ENCODE peak calls at places on chromosomes 1 and 21, in seven cellular contexts. O is kidney epithelial cell; V is fibroblast of mammary gland; Q is endodermal cell; X is CD8-positive, alpha-beta T cell; F is fibroblast of the aortic adventitia; R is HFF-Myc. M is an unnamed sample.

GRCh38 chr1:201745023-201745422 is 83.9 kb upstream of the IPO9 start:
- DNase-seq in O (no peak), V (peak), Q (no peak), X (no peak), F (peak), R (no peak), M (no peak)

GRCh38 chr1:30449003-30449402 is 274.4 kb downstream of the MATN1 start:
- DNase-seq in O (no peak), V (no peak), Q (no peak), X (no peak), F (no peak), R (no peak), M (no peak)

GRCh38 chr1:6998267-6998666 is 213.0 kb downstream of the CAMTA1 start:
- DNase-seq in O (no peak), V (no peak), Q (peak), X (no peak), F (no peak), R (no peak), M (no peak)

GRCh38 chr1:198657550-198658064 is 18.8 kb downstream of the PTPRC start:
- DNase-seq in O (peak), V (peak), Q (no peak), X (no peak), F (peak), R (peak), M (no peak)

GRCh38 chr1:101697057-101697456 is 299.7 kb downstream of the OLFM3 start:
- DNase-seq in O (no peak), V (peak), Q (no peak), X (no peak), F (no peak), R (no peak), M (no peak)

GRCh38 chr1:174008979-174009378 is 13.2 kb downstream of the RC3H1 start:
- DNase-seq in O (no peak), V (no peak), Q (no peak), X (no peak), F (no peak), R (no peak), M (no peak)

GRCh38 chr1:194062962-194063361 is 876.5 kb upstream of the B3GALT2 start:
- DNase-seq in O (no peak), V (no peak), Q (no peak), X (no peak), F (peak), R (no peak), M (no peak)

GRCh38 chr1:212287261-212287895 is 2.2 kb downstream of the PPP2R5A start:
- DNase-seq in O (no peak), V (no peak), Q (no peak), X (no peak), F (no peak), R (no peak), M (no peak)

GRCh38 chr1:153750026-153750995 is 22.5 kb downstream of the INTS3 start:
- DNase-seq in O (peak), V (peak), Q (no peak), X (no peak), F (peak), R (no peak), M (no peak)

GRCh38 chr1:29655145-29655544 is 418.8 kb downstream of the PTPRU start:
- DNase-seq in O (no peak), V (no peak), Q (peak), X (no peak), F (no peak), R (no peak), M (no peak)

GRCh38 chr1:76075877-76076276 is 1.3 kb downstream of the ST6GALNAC3 start:
- DNase-seq in O (no peak), V (no peak), Q (no peak), X (no peak), F (no peak), R (no peak), M (no peak)

GRCh38 chr21:42531771-42532170 is 18.1 kb downstream of the SLC37A1 start:
- DNase-seq in O (no peak), V (no peak), Q (no peak), X (no peak), F (no peak), R (no peak), M (no peak)

GRCh38 chr1:33397994-33398393 is 32.9 kb downstream of the PHC2 start:
- DNase-seq in O (no peak), V (no peak), Q (no peak), X (no peak), F (no peak), R (no peak), M (no peak)

GRCh38 chr1:36323636-36324321 is at the start of gene EVA1B:
- DNase-seq in O (no peak), V (peak), Q (peak), X (peak), F (peak), R (no peak), M (peak)

GRCh38 chr1:2255420-2256369 is 27.6 kb downstream of the SKI start:
- DNase-seq in O (no peak), V (peak), Q (no peak), X (peak), F (peak), R (peak), M (no peak)

GRCh38 chr1:158972841-158973240 is 36.9 kb upstream of the IFI16 start:
- DNase-seq in O (no peak), V (peak), Q (peak), X (no peak), F (peak), R (no peak), M (no peak)

GRCh38 chr1:167937709-167938010 is 788 bp upstream of the MPC2 start:
- DNase-seq in O (no peak), V (no peak), Q (no peak), X (no peak), F (no peak), R (no peak), M (no peak)

GRCh38 chr1:165259706-165260105 is 96.8 kb downstream of the LMX1A start:
- DNase-seq in O (no peak), V (no peak), Q (no peak), X (no peak), F (no peak), R (no peak), M (no peak)

GRCh38 chr1:183699643-183700160 is 46.6 kb upstream of the APOBEC4 start:
- DNase-seq in O (no peak), V (no peak), Q (no peak), X (no peak), F (peak), R (no peak), M (no peak)

GRCh38 chr1:67945733-67946374 is 104.6 kb downstream of the DIRAS3 start:
- DNase-seq in O (no peak), V (no peak), Q (no peak), X (no peak), F (no peak), R (no peak), M (peak)

GRCh38 chr1:190129367-190129766 is 348.3 kb downstream of the BRINP3 start:
- DNase-seq in O (no peak), V (no peak), Q (no peak), X (no peak), F (no peak), R (no peak), M (no peak)

GRCh38 chr1:167880570-167880969 is 33.4 kb downstream of the ADCY10 start:
- DNase-seq in O (no peak), V (no peak), Q (no peak), X (no peak), F (peak), R (no peak), M (no peak)

GRCh38 chr1:108685524-108685923 is 6.6 kb upstream of the PRPF38B start:
- DNase-seq in O (no peak), V (no peak), Q (no peak), X (no peak), F (no peak), R (no peak), M (no peak)

GRCh38 chr1:199954701-199955100 is 72.8 kb upstream of the NR5A2 start:
- DNase-seq in O (no peak), V (no peak), Q (peak), X (no peak), F (no peak), R (no peak), M (no peak)

GRCh38 chr1:203051841-203052324 is 25.6 kb downstream of the PPFIA4 start:
- DNase-seq in O (no peak), V (no peak), Q (no peak), X (no peak), F (no peak), R (no peak), M (no peak)

GRCh38 chr1:147723691-147724323 is 36.6 kb downstream of the GJA5 start:
- DNase-seq in O (no peak), V (peak), Q (peak), X (peak), F (peak), R (no peak), M (no peak)

GRCh38 chr1:77978293-77978968 is 441 bp downstream of the FUBP1 start:
- DNase-seq in O (peak), V (peak), Q (peak), X (peak), F (peak), R (peak), M (peak)

GRCh38 chr1:169867012-169867679 is 26.6 kb downstream of the SCYL3 start:
- DNase-seq in O (no peak), V (no peak), Q (no peak), X (no peak), F (no peak), R (no peak), M (no peak)

GRCh38 chr21:33971492-33972013 is 55.9 kb upstream of the ATP5PO start:
- DNase-seq in O (no peak), V (peak), Q (peak), X (no peak), F (no peak), R (no peak), M (no peak)

GRCh38 chr1:152179566-152179965 is 20.5 kb upstream of the RPTN start:
- DNase-seq in O (no peak), V (peak), Q (no peak), X (no peak), F (no peak), R (no peak), M (no peak)

GRCh38 chr1:173635116-173635515 is at the start of gene TEX50:
- DNase-seq in O (no peak), V (peak), Q (no peak), X (no peak), F (no peak), R (no peak), M (no peak)

GRCh38 chr1:193183019-193183643 is 3.3 kb downstream of the B3GALT2 start:
- DNase-seq in O (no peak), V (peak), Q (no peak), X (peak), F (peak), R (peak), M (no peak)

GRCh38 chr1:163412216-163412615 is 90.5 kb downstream of the NUF2 start:
- DNase-seq in O (no peak), V (no peak), Q (no peak), X (no peak), F (no peak), R (no peak), M (no peak)

GRCh38 chr1:26391450-26391849 is 18.9 kb upstream of the ZNF683 start:
- DNase-seq in O (no peak), V (peak), Q (peak), X (peak), F (peak), R (peak), M (no peak)

GRCh38 chr1:67503974-67504373 is 73.8 kb upstream of the SERBP1 start:
- DNase-seq in O (no peak), V (no peak), Q (no peak), X (no peak), F (no peak), R (no peak), M (no peak)

DNA sequence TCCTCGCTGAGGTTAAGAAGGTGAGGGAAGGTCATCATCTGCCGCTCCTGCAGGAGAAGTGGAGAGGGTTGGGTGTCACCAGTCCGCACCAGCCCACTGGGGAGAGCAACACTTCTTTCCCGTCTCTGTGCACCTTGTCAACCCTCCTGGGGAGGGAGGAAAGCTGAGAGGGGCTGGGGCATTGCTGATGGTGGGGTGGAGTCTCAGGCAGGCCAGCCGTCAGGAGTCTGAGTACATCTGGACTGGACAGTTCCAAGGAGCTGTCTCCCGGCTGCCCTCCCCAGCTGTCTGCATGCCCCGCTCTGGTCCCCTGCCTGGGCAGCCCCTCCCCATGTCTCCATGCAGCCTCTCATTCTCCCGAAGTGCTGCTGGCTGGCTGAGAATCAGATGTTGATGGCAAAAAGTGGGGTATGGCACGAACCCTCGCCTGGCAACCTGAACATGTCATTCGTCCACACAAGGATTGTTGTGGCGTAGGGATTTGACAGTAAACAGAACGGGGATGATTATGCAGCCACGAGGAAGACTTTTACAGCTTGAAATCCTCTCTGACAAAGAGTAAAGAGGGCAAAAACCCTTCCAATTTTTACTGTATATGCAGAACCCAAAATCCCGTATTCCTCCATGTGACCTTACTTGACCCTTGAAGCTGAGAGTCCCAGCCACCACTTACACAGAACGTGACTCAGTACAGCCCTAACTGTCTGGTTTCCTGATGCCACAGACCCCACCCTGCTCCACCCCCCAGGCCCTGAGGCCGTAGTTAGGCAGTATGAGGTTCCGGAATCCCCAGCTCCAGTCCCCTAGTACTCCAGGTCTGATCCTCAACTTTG is 70.3 kb downstream of the SCCPDH start:
- DNase-seq in O (no peak), V (peak), Q (no peak), X (no peak), F (peak), R (peak), M (no peak)
- H3K4me3 ChIP-seq in O (no peak), V (no peak), Q (no peak), X (no peak), F (no peak), R (no peak), M (no peak)

DNA sequence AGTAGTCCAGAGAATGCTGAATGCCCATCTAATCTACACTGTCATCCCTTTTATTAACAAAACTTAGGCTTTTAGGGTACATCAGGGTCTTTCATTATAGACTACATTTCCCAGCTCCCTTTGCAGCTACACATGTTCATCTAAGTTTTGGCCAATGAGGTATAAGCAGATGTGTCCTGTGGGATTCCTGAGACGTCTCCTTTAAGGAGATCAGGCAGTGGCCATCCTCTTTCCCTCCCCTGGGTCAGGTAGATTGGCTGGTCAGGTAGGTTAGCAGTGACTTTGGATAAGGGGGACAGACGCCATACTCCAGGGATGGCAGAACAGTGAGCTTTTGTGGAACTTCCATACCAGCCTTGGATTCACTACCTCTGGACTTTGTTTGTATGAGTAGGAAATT is 188.3 kb downstream of the FGGY start:
- DNase-seq in O (no peak), V (no peak), Q (no peak), X (no peak), F (no peak), R (no peak), M (no peak)
- H3K4me3 ChIP-seq in O (no peak), V (no peak), Q (no peak), X (no peak), F (no peak), R (no peak), M (no peak)

GRCh38 chr1:151159373-151159772 is 2.9 kb downstream of the TNFAIP8L2 start:
- DNase-seq in O (no peak), V (no peak), Q (no peak), X (no peak), F (no peak), R (no peak), M (no peak)

GRCh38 chr1:151156515-151156819 is at the start of gene TNFAIP8L2:
- DNase-seq in O (no peak), V (no peak), Q (peak), X (peak), F (no peak), R (no peak), M (no peak)

GRCh38 chr1:151158311-151158710 is 1.9 kb downstream of the TNFAIP8L2 start:
- DNase-seq in O (no peak), V (no peak), Q (no peak), X (no peak), F (no peak), R (no peak), M (no peak)

GRCh38 chr1:151158751-151159251 is 2.4 kb downstream of the TNFAIP8L2 start:
- DNase-seq in O (no peak), V (no peak), Q (peak), X (no peak), F (no peak), R (no peak), M (no peak)

DNA sequence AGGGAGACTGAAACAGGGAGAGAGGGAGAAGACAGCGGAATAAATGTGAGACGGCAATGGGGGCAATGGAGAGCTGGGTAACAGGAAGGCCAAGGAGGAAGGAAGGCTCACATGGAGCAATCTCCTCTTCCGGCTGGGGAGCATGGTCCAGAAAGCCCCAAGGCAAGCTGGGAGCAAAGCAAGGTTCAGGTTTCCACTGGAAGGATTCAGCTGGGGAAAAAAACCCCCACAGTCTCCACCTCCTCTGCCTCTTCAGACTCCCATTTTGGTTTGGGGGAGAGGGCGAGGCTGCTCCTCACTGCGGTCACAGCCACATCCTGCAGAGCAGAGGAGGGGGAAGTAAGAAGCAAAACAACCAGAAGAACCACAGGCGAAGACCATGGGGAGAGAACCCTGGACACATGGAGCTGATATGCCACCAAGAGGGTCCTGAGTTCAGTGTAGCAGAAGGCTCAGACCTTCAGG is 650 bp downstream of the TNFAIP8L2 start:
- DNase-seq in O (no peak), V (no peak), Q (no peak), X (peak), F (no peak), R (no peak), M (no peak)
- H3K4me3 ChIP-seq in O (no peak), V (no peak), Q (no peak), X (peak), F (no peak), R (no peak), M (no peak)

GRCh38 chr1:83805921-83806320 is 193.0 kb downstream of the TTLL7 start:
- DNase-seq in O (no peak), V (no peak), Q (no peak), X (no peak), F (no peak), R (no peak), M (no peak)

GRCh38 chr1:83798965-83799364 is 200.0 kb downstream of the TTLL7 start:
- DNase-seq in O (no peak), V (no peak), Q (no peak), X (no peak), F (no peak), R (no peak), M (no peak)

GRCh38 chr1:83802023-83802422 is 196.9 kb downstream of the TTLL7 start:
- DNase-seq in O (no peak), V (no peak), Q (no peak), X (no peak), F (no peak), R (no peak), M (no peak)

GRCh38 chr1:83799474-83800085 is 199.4 kb downstream of the TTLL7 start:
- DNase-seq in O (no peak), V (no peak), Q (peak), X (no peak), F (no peak), R (no peak), M (no peak)

GRCh38 chr1:83802450-83803152 is 196.3 kb downstream of the TTLL7 start:
- DNase-seq in O (no peak), V (no peak), Q (no peak), X (no peak), F (no peak), R (no peak), M (no peak)
- H3K4me3 ChIP-seq in O (no peak), V (no peak), Q (no peak), X (no peak), F (no peak), R (no peak), M (no peak)

GRCh38 chr1:45793942-45794604 is 9.3 kb upstream of the MAST2 start:
- DNase-seq in O (no peak), V (no peak), Q (no peak), X (no peak), F (no peak), R (no peak), M (no peak)
- H3K4me3 ChIP-seq in O (no peak), V (no peak), Q (no peak), X (no peak), F (no peak), R (no peak), M (no peak)

M was measured in ovary.